ENCODE peak calls at places on chromosomes 2 and 18, in four cellular contexts. One of them, this sample, is unnamed.

GRCh38 chr2:42840141-42840540 is 47.8 kb upstream of the HAAO start:
- DNase-seq in OCI-LY7: no peak
- DNase-seq in activated gamma-delta T cell treated with Interleukin-2 at 50 U/mL for 16 hours: no peak
- DNase-seq in SHP77: no peak
- DNase-seq in this sample: no peak

GRCh38 chr2:37827455-37827854 is 97.6 kb upstream of the RMDN2 start:
- DNase-seq in activated gamma-delta T cell treated with Interleukin-2 at 50 U/mL for 16 hours: no peak
- DNase-seq in OCI-LY7: no peak
- DNase-seq in SHP77: no peak
- DNase-seq in this sample: no peak

GRCh38 chr2:54388093-54388492 is 68.0 kb upstream of the SPTBN1 start:
- DNase-seq in OCI-LY7: no peak
- DNase-seq in SHP77: no peak
- DNase-seq in activated gamma-delta T cell treated with Interleukin-2 at 50 U/mL for 16 hours: no peak
- DNase-seq in this sample: no peak

GRCh38 chr2:188315750-188316149 is 24.1 kb downstream of the GULP1 start:
- DNase-seq in activated gamma-delta T cell treated with Interleukin-2 at 50 U/mL for 16 hours: no peak
- DNase-seq in SHP77: no peak
- DNase-seq in OCI-LY7: no peak
- DNase-seq in this sample: no peak

GRCh38 chr2:31212659-31213058 is 4.7 kb downstream of the CAPN14 start:
- DNase-seq in SHP77: no peak
- DNase-seq in OCI-LY7: no peak
- DNase-seq in activated gamma-delta T cell treated with Interleukin-2 at 50 U/mL for 16 hours: no peak
- DNase-seq in this sample: no peak

GRCh38 chr2:57516740-57517340 is 529.8 kb upstream of the VRK2 start:
- DNase-seq in SHP77: peak
- DNase-seq in activated gamma-delta T cell treated with Interleukin-2 at 50 U/mL for 16 hours: no peak
- DNase-seq in OCI-LY7: peak
- DNase-seq in this sample: peak

GRCh38 chr2:219702796-219703545 is 75.5 kb downstream of the SLC4A3 start:
- DNase-seq in activated gamma-delta T cell treated with Interleukin-2 at 50 U/mL for 16 hours: no peak
- DNase-seq in OCI-LY7: no peak
- DNase-seq in SHP77: no peak
- DNase-seq in this sample: no peak

GRCh38 chr2:101969723-101970122 is 22.0 kb upstream of the IL1R2 start:
- DNase-seq in SHP77: no peak
- DNase-seq in activated gamma-delta T cell treated with Interleukin-2 at 50 U/mL for 16 hours: no peak
- DNase-seq in OCI-LY7: no peak
- DNase-seq in this sample: no peak

GRCh38 chr2:73156539-73157124 is 43.9 kb upstream of the RAB11FIP5 start:
- DNase-seq in activated gamma-delta T cell treated with Interleukin-2 at 50 U/mL for 16 hours: no peak
- DNase-seq in SHP77: peak
- DNase-seq in OCI-LY7: no peak
- DNase-seq in this sample: peak

GRCh38 chr2:161032635-161033034 is 127.6 kb upstream of the TANK start:
- DNase-seq in activated gamma-delta T cell treated with Interleukin-2 at 50 U/mL for 16 hours: no peak
- DNase-seq in SHP77: no peak
- DNase-seq in OCI-LY7: no peak
- DNase-seq in this sample: no peak

GRCh38 chr2:23480991-23481797 is 96.2 kb downstream of the KLHL29 start:
- DNase-seq in activated gamma-delta T cell treated with Interleukin-2 at 50 U/mL for 16 hours: no peak
- DNase-seq in SHP77: no peak
- DNase-seq in OCI-LY7: no peak
- DNase-seq in this sample: peak

GRCh38 chr2:223104336-223104735 is 52.3 kb downstream of the KCNE4 start:
- DNase-seq in activated gamma-delta T cell treated with Interleukin-2 at 50 U/mL for 16 hours: no peak
- DNase-seq in SHP77: no peak
- DNase-seq in OCI-LY7: no peak
- DNase-seq in this sample: no peak

GRCh38 chr2:168438553-168438952 is 17.5 kb upstream of the CERS6 start:
- DNase-seq in activated gamma-delta T cell treated with Interleukin-2 at 50 U/mL for 16 hours: no peak
- DNase-seq in OCI-LY7: no peak
- DNase-seq in SHP77: no peak
- DNase-seq in this sample: no peak

GRCh38 chr2:112201706-112202430 is 53.0 kb downstream of the ZC3H8 start:
- DNase-seq in activated gamma-delta T cell treated with Interleukin-2 at 50 U/mL for 16 hours: no peak
- DNase-seq in SHP77: no peak
- DNase-seq in OCI-LY7: no peak
- DNase-seq in this sample: no peak

GRCh38 chr2:160388464-160389263 is 104.9 kb downstream of the RBMS1 start:
- DNase-seq in SHP77: no peak
- DNase-seq in OCI-LY7: peak
- DNase-seq in activated gamma-delta T cell treated with Interleukin-2 at 50 U/mL for 16 hours: peak
- DNase-seq in this sample: no peak

GRCh38 chr2:57180678-57181077 is 865.9 kb upstream of the VRK2 start:
- DNase-seq in activated gamma-delta T cell treated with Interleukin-2 at 50 U/mL for 16 hours: no peak
- DNase-seq in OCI-LY7: no peak
- DNase-seq in SHP77: no peak
- DNase-seq in this sample: no peak

GRCh38 chr2:149219853-149220252 is 110.5 kb upstream of the LYPD6 start:
- DNase-seq in activated gamma-delta T cell treated with Interleukin-2 at 50 U/mL for 16 hours: no peak
- DNase-seq in SHP77: no peak
- DNase-seq in OCI-LY7: no peak
- DNase-seq in this sample: no peak

GRCh38 chr18:77069482-77069881 is 63.1 kb downstream of the MBP start:
- DNase-seq in activated gamma-delta T cell treated with Interleukin-2 at 50 U/mL for 16 hours: no peak
- DNase-seq in OCI-LY7: no peak
- DNase-seq in SHP77: no peak
- DNase-seq in this sample: no peak

GRCh38 chr18:70276416-70277145 is 12.3 kb upstream of the SOCS6 start:
- DNase-seq in SHP77: no peak
- DNase-seq in activated gamma-delta T cell treated with Interleukin-2 at 50 U/mL for 16 hours: no peak
- DNase-seq in OCI-LY7: no peak
- DNase-seq in this sample: no peak

GRCh38 chr2:112474844-112475486 is 7.0 kb upstream of the TTL start:
- DNase-seq in OCI-LY7: no peak
- DNase-seq in activated gamma-delta T cell treated with Interleukin-2 at 50 U/mL for 16 hours: no peak
- DNase-seq in SHP77: no peak
- DNase-seq in this sample: no peak

GRCh38 chr18:26863122-26863879 is 2.2 kb downstream of the AQP4 start:
- DNase-seq in SHP77: no peak
- DNase-seq in OCI-LY7: no peak
- DNase-seq in activated gamma-delta T cell treated with Interleukin-2 at 50 U/mL for 16 hours: no peak
- DNase-seq in this sample: peak

GRCh38 chr18:31942301-31942998 is 478 bp downstream of the TRAPPC8 start:
- DNase-seq in SHP77: peak
- DNase-seq in OCI-LY7: peak
- DNase-seq in activated gamma-delta T cell treated with Interleukin-2 at 50 U/mL for 16 hours: no peak
- DNase-seq in this sample: no peak

GRCh38 chr2:84653302-84653701 is 137.0 kb downstream of the DNAH6 start:
- DNase-seq in OCI-LY7: no peak
- DNase-seq in activated gamma-delta T cell treated with Interleukin-2 at 50 U/mL for 16 hours: no peak
- DNase-seq in SHP77: no peak
- DNase-seq in this sample: no peak

This sample was measured in COR-L47.